ENCODE peak calls at places on chromosomes 16 and 17, in ten cellular contexts. J, S, G, M, Q, W, O, C, V and T are unnamed samples.

GRCh38 chr17:58156839-58157803 is 8.9 kb downstream of the OR4D1 start:
- DNase-seq in G (no peak), J (peak), O (peak), V (peak), M (peak), W (peak), S (peak), C (no peak), Q (peak), T (no peak)

GRCh38 chr17:45092932-45093430 is 31.9 kb downstream of the NMT1 start:
- DNase-seq in M (no peak), O (peak), Q (no peak), J (no peak), G (no peak), W (no peak), S (peak), C (peak), V (no peak), T (peak)

GRCh38 chr17:63452979-63453551 is 7.0 kb upstream of the CYB561 start:
- DNase-seq in W (no peak), G (no peak), M (no peak), V (no peak), C (no peak), J (no peak), Q (no peak), O (no peak), S (no peak), T (no peak)

GRCh38 chr17:79715318-79716182 is 15.2 kb upstream of the ENPP7 start:
- DNase-seq in O (no peak), S (peak), W (no peak), V (no peak), J (no peak), C (no peak), M (no peak), G (no peak), Q (no peak), T (no peak)

GRCh38 chr17:4433515-4434031 is at the start of gene SPNS3:
- DNase-seq in V (peak), W (no peak), J (no peak), S (no peak), Q (no peak), O (no peak), M (peak), C (no peak), G (peak), T (no peak)

GRCh38 chr17:54749157-54749556 is 151.5 kb upstream of the TOM1L1 start:
- DNase-seq in S (no peak), Q (no peak), O (no peak), J (no peak), C (no peak), M (no peak), W (no peak), G (no peak), V (no peak), T (no peak)

GRCh38 chr17:81859906-81860755 is at the start of gene P4HB:
- DNase-seq in C (no peak), O (peak), V (peak), W (peak), G (no peak), S (no peak), M (no peak), Q (no peak), J (no peak), T (no peak)

GRCh38 chr16:30660424-30661251 is 2.4 kb downstream of the FBRS start:
- DNase-seq in V (peak), C (no peak), J (no peak), O (no peak), W (no peak), G (no peak), M (peak), S (peak), Q (peak), T (no peak)

GRCh38 chr16:83899978-83900377 is 1.1 kb downstream of the MLYCD start:
- DNase-seq in V (no peak), M (no peak), G (no peak), Q (no peak), W (no peak), C (no peak), S (no peak), O (no peak), J (no peak), T (no peak)

GRCh38 chr16:27436921-27437650 is 35.1 kb downstream of the IL21R start:
- DNase-seq in S (no peak), C (no peak), G (no peak), V (peak), W (no peak), Q (no peak), M (no peak), O (no peak), J (no peak), T (no peak)

GRCh38 chr17:78412403-78412802 is 34.0 kb downstream of the PGS1 start:
- DNase-seq in S (no peak), M (no peak), V (peak), O (no peak), Q (no peak), C (no peak), W (no peak), J (peak), G (peak), T (no peak)

GRCh38 chr16:85172465-85173071 is 60.3 kb upstream of the CIBAR2 start:
- DNase-seq in Q (no peak), S (peak), O (peak), G (peak), C (no peak), W (no peak), J (peak), V (peak), M (no peak), T (no peak)

GRCh38 chr17:17058304-17058703 is 16.0 kb downstream of the MPRIP start:
- DNase-seq in J (no peak), O (no peak), W (no peak), Q (no peak), V (no peak), G (no peak), M (no peak), C (no peak), S (no peak), T (no peak)

GRCh38 chr17:40480501-40481003 is 20.9 kb downstream of the TNS4 start:
- DNase-seq in G (peak), V (peak), W (peak), J (no peak), S (peak), M (peak), Q (peak), C (no peak), O (no peak), T (no peak)

GRCh38 chr16:86579268-86580062 is 1.1 kb downstream of the FOXL1 start:
- DNase-seq in S (no peak), V (no peak), O (no peak), M (no peak), J (peak), C (no peak), W (no peak), G (no peak), Q (no peak), T (no peak)

GRCh38 chr17:80259642-80260535 is 763 bp upstream of the RNF213 start:
- DNase-seq in M (peak), G (peak), S (peak), J (peak), W (no peak), C (peak), V (peak), O (peak), Q (peak), T (no peak)

GRCh38 chr17:10070690-10071089 is 127.7 kb downstream of the GAS7 start:
- DNase-seq in W (no peak), O (no peak), C (no peak), V (no peak), Q (no peak), G (no peak), M (no peak), J (no peak), S (no peak), T (no peak)

GRCh38 chr16:81337097-81337496 is 22.3 kb downstream of the GAN start:
- DNase-seq in V (no peak), S (no peak), Q (no peak), O (no peak), C (no peak), J (no peak), M (no peak), W (no peak), G (no peak), T (no peak)

GRCh38 chr17:6914711-6915110 is 81.1 kb upstream of the ALOX12 start:
- DNase-seq in V (peak), M (no peak), G (no peak), Q (no peak), O (no peak), S (no peak), W (no peak), J (peak), C (no peak), T (no peak)

GRCh38 chr17:56185905-56186783 is 32.9 kb downstream of the ANKFN1 start:
- DNase-seq in G (no peak), J (no peak), S (no peak), M (no peak), O (no peak), W (no peak), C (peak), Q (no peak), V (no peak), T (peak)

GRCh38 chr17:16398270-16399267 is 16.8 kb upstream of the TRPV2 start:
- DNase-seq in S (no peak), Q (no peak), G (no peak), V (peak), C (no peak), J (no peak), O (no peak), M (no peak), W (no peak), T (no peak)

GRCh38 chr17:47265983-47266541 is 12.4 kb downstream of the ITGB3 start:
- DNase-seq in J (no peak), C (peak), O (no peak), W (no peak), S (no peak), M (no peak), V (no peak), G (no peak), Q (no peak), T (no peak)

GRCh38 chr16:28538733-28539596 is at the start of gene NUPR1:
- DNase-seq in Q (no peak), W (no peak), O (peak), S (peak), J (peak), C (no peak), V (no peak), M (no peak), G (no peak), T (peak)

GRCh38 chr17:7477392-7478275 is 1.8 kb downstream of the ZBTB4 start:
- DNase-seq in S (peak), Q (no peak), W (no peak), O (peak), C (no peak), J (peak), V (peak), G (no peak), M (no peak), T (peak)

GRCh38 chr16:78607465-78607864 is 508.0 kb downstream of the WWOX start:
- DNase-seq in W (no peak), C (no peak), M (no peak), O (no peak), S (no peak), V (no peak), G (no peak), Q (no peak), J (no peak), T (no peak)

GRCh38 chr17:74271281-74271680 is 2.8 kb upstream of the DNAI2 start:
- DNase-seq in O (no peak), J (peak), M (no peak), C (no peak), G (no peak), V (no peak), S (no peak), W (no peak), Q (no peak), T (no peak)

GRCh38 chr17:50139950-50140885 is 10.3 kb upstream of the SAMD14 start:
- DNase-seq in C (peak), Q (peak), S (peak), G (peak), V (peak), J (peak), W (peak), O (peak), M (peak), T (no peak)

GRCh38 chr17:1082579-1082978 is 85.7 kb downstream of the TIMM22 start:
- DNase-seq in S (no peak), G (no peak), V (no peak), O (no peak), M (no peak), J (no peak), Q (no peak), C (no peak), W (no peak), T (no peak)

GRCh38 chr17:62119373-62119772 is 54.3 kb upstream of the MED13 start:
- DNase-seq in W (no peak), G (no peak), S (no peak), C (no peak), V (no peak), O (no peak), J (no peak), M (no peak), Q (no peak), T (no peak)

GRCh38 chr16:23518435-23518891 is 8.2 kb upstream of the GGA2 start:
- DNase-seq in Q (no peak), O (no peak), M (no peak), G (peak), J (no peak), C (no peak), W (no peak), S (no peak), V (no peak), T (no peak)

GRCh38 chr16:1413684-1414531 is 596 bp downstream of the UNKL start:
- DNase-seq in O (peak), W (peak), C (no peak), J (peak), Q (peak), V (peak), G (peak), S (peak), M (peak), T (no peak)

GRCh38 chr17:55159251-55159650 is 105.5 kb upstream of the HLF start:
- DNase-seq in S (no peak), V (no peak), Q (no peak), G (no peak), W (no peak), J (no peak), O (no peak), C (no peak), M (no peak), T (no peak)

GRCh38 chr17:67559381-67559966 is 158.3 kb upstream of the NOL11 start:
- DNase-seq in G (peak), Q (no peak), O (no peak), M (no peak), S (no peak), C (no peak), W (no peak), J (peak), V (peak), T (no peak)